ENCODE peak calls at places on chromosome 1, in ten cellular contexts. J, V, Z, F, H, Y, X, G, W and L are unnamed samples.

GRCh38 chr1:46246548-46247432 is 773 bp upstream of the RAD54L start:
- DNase-seq in J (peak), V (no peak), Z (no peak), F (peak), H (peak), Y (peak), X (peak), G (no peak), W (peak), L (peak)

GRCh38 chr1:29657816-29658215 is 421.5 kb downstream of the PTPRU start:
- DNase-seq in J (no peak), V (no peak), Z (no peak), F (no peak), H (no peak), Y (no peak), X (no peak), G (no peak), W (no peak), L (no peak)

GRCh38 chr1:111769517-111770146 is 13.9 kb downstream of the DDX20 start:
- DNase-seq in J (no peak), V (no peak), Z (peak), F (peak), H (peak), Y (no peak), X (no peak), G (no peak), W (peak), L (no peak)

GRCh38 chr1:206796984-206797402 is 24.7 kb upstream of the IL10 start:
- DNase-seq in J (no peak), V (no peak), Z (no peak), F (no peak), H (no peak), Y (no peak), X (no peak), G (no peak), W (no peak), L (no peak)

GRCh38 chr1:207847116-207847515 is 63.8 kb downstream of the CD34 start:
- DNase-seq in J (no peak), V (no peak), Z (no peak), F (no peak), H (peak), Y (no peak), X (no peak), G (no peak), W (no peak), L (no peak)

GRCh38 chr1:103171041-103171590 is 62.8 kb upstream of the COL11A1 start:
- DNase-seq in J (no peak), V (no peak), Z (no peak), F (peak), H (peak), Y (no peak), X (no peak), G (no peak), W (no peak), L (no peak)

GRCh38 chr1:236139495-236139894 is 2.8 kb upstream of the GPR137B start:
- DNase-seq in J (no peak), V (no peak), Z (no peak), F (no peak), H (no peak), Y (no peak), X (no peak), G (no peak), W (no peak), L (no peak)

GRCh38 chr1:55623339-55623738 is 408.2 kb upstream of the USP24 start:
- DNase-seq in J (peak), V (no peak), Z (peak), F (peak), H (peak), Y (peak), X (peak), G (no peak), W (no peak), L (no peak)

GRCh38 chr1:26787706-26788514 is at the start of gene PIGV:
- DNase-seq in J (peak), V (no peak), Z (peak), F (peak), H (peak), Y (peak), X (peak), G (no peak), W (peak), L (no peak)

GRCh38 chr1:58754683-58755467 is 29.0 kb downstream of the JUN start:
- DNase-seq in J (no peak), V (no peak), Z (no peak), F (no peak), H (no peak), Y (no peak), X (no peak), G (no peak), W (no peak), L (no peak)

GRCh38 chr1:20896824-20897223 is 109.7 kb upstream of the HP1BP3 start:
- DNase-seq in J (no peak), V (peak), Z (peak), F (no peak), H (peak), Y (no peak), X (no peak), G (no peak), W (no peak), L (peak)

GRCh38 chr1:17207046-17207445 is 2.1 kb downstream of the PADI1 start:
- DNase-seq in J (peak), V (no peak), Z (no peak), F (no peak), H (no peak), Y (no peak), X (no peak), G (no peak), W (no peak), L (no peak)

GRCh38 chr1:91406773-91407389 is 2.2 kb upstream of the HFM1 start:
- DNase-seq in J (no peak), V (no peak), Z (peak), F (peak), H (peak), Y (no peak), X (no peak), G (no peak), W (no peak), L (no peak)

GRCh38 chr1:32766328-32766972 is 50.7 kb downstream of the YARS1 start:
- DNase-seq in J (no peak), V (no peak), Z (no peak), F (no peak), H (no peak), Y (no peak), X (no peak), G (no peak), W (no peak), L (no peak)

GRCh38 chr1:38746966-38747600 is 112.5 kb downstream of the RRAGC start:
- DNase-seq in J (no peak), V (no peak), Z (no peak), F (no peak), H (no peak), Y (no peak), X (no peak), G (no peak), W (no peak), L (no peak)

GRCh38 chr1:14924455-14925325 is 228.9 kb upstream of the TMEM51 start:
- DNase-seq in J (no peak), V (no peak), Z (peak), F (peak), H (peak), Y (peak), X (peak), G (no peak), W (no peak), L (no peak)
- H3K4me3 ChIP-seq in J (peak), V (peak), Z (peak), F (peak), H (peak), Y (peak), X (peak), G (peak), W (peak), L (peak)

GRCh38 chr1:7256526-7256925 is 471.3 kb downstream of the CAMTA1 start:
- DNase-seq in J (no peak), V (no peak), Z (no peak), F (no peak), H (no peak), Y (no peak), X (no peak), G (no peak), W (no peak), L (no peak)
- H3K4me3 ChIP-seq in J (no peak), V (no peak), Z (no peak), F (no peak), H (no peak), Y (no peak), X (no peak), G (no peak), W (no peak), L (no peak)

GRCh38 chr1:226738421-226738994 is 574 bp downstream of the ITPKB start:
- DNase-seq in J (no peak), V (no peak), Z (peak), F (peak), H (peak), Y (peak), X (peak), G (no peak), W (no peak), L (no peak)

GRCh38 chr1:226735576-226735975 is 3.5 kb downstream of the ITPKB start:
- DNase-seq in J (peak), V (no peak), Z (no peak), F (no peak), H (no peak), Y (no peak), X (no peak), G (no peak), W (no peak), L (no peak)

GRCh38 chr1:226737819-226738420 is 1.2 kb downstream of the ITPKB start:
- DNase-seq in J (peak), V (no peak), Z (peak), F (peak), H (peak), Y (peak), X (peak), G (no peak), W (no peak), L (no peak)

GRCh38 chr1:226736001-226736907 is 2.8 kb downstream of the ITPKB start:
- DNase-seq in J (peak), V (no peak), Z (no peak), F (no peak), H (no peak), Y (peak), X (peak), G (no peak), W (no peak), L (no peak)

DNA sequence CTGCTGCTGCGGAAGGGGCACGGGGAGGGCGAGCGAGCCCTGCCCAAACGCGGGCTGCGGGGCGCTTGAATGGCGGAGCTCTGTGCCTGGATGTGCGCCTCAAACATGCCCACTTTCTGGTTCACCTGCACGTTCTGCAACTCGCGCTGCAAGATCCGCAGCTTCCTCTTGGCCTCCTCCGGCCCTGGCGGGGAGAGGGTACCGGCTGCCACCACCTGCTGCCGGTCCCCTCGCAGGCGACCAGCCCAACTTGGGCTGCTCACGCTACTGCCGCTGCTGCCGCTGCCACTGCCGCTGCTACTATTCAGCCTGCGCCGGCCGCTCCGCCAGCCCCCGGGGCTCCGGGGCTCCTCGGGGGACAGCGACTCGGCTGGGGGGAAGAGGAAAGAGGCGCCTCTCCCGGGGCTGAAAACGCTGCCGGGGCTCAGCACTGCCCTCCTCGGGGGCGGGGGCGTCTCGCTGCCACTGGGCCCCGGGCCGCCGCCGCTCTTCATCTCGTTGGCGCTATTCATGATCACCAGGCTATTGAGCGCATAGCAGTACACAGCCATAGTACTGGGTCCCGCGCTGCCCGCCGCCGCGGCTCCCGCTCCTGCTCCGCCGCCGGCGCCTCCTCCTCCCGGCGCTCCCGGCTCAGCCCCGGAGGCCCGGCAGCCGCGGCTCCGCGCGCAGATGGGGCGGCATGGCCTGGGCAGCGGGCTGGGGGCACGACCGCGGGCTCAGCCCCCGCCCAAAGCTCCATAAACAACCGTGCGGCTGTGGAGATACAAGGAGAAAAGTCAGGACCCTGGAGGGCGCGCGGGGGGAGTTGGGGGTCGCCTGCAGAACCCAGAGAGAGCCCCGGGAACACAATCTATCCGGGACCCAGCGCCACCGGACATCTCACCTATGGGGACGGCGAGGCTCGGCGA is 1.9 kb downstream of the ITPKB start:
- DNase-seq in J (peak), V (no peak), Z (peak), F (peak), H (peak), Y (peak), X (peak), G (no peak), W (no peak), L (no peak)
- H3K4me3 ChIP-seq in J (peak), V (peak), Z (peak), F (peak), H (peak), Y (peak), X (peak), G (peak), W (peak), L (peak)

DNA sequence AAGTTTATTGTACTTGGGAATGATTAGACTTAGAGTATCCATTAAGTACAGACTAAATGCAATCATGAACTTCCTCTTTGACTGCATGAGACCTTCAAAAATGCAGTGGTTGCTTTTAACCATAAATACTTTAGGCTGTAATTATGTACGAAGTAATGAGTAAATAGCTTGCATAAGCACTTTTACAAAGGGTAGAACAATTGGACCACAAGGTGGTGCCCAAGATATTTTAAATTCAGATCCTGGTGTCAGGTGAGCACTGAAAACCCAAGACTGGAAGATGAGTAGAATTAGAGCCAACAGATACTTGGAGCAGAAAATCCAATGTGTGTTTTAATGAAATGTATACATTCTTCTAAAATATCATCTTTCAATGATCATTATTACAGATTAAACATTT is 43.4 kb upstream of the RHOU start:
- DNase-seq in J (no peak), V (no peak), Z (peak), F (peak), H (peak), Y (no peak), X (no peak), G (no peak), W (no peak), L (peak)
- H3K4me3 ChIP-seq in J (no peak), V (no peak), Z (no peak), F (no peak), H (no peak), Y (no peak), X (no peak), G (no peak), W (no peak), L (no peak)

GRCh38 chr1:147579532-147580199 is 38.4 kb downstream of the BCL9 start:
- DNase-seq in J (no peak), V (no peak), Z (peak), F (peak), H (peak), Y (no peak), X (no peak), G (no peak), W (peak), L (peak)

GRCh38 chr1:147580200-147580557 is 38.9 kb downstream of the BCL9 start:
- DNase-seq in J (no peak), V (no peak), Z (peak), F (no peak), H (peak), Y (no peak), X (no peak), G (no peak), W (peak), L (no peak)

GRCh38 chr1:147581459-147581858 is 40.2 kb downstream of the BCL9 start:
- DNase-seq in J (no peak), V (no peak), Z (no peak), F (no peak), H (no peak), Y (no peak), X (no peak), G (no peak), W (no peak), L (no peak)

GRCh38 chr1:147580609-147581008 is 39.3 kb downstream of the BCL9 start:
- DNase-seq in J (no peak), V (no peak), Z (no peak), F (no peak), H (no peak), Y (no peak), X (no peak), G (no peak), W (no peak), L (no peak)

DNA sequence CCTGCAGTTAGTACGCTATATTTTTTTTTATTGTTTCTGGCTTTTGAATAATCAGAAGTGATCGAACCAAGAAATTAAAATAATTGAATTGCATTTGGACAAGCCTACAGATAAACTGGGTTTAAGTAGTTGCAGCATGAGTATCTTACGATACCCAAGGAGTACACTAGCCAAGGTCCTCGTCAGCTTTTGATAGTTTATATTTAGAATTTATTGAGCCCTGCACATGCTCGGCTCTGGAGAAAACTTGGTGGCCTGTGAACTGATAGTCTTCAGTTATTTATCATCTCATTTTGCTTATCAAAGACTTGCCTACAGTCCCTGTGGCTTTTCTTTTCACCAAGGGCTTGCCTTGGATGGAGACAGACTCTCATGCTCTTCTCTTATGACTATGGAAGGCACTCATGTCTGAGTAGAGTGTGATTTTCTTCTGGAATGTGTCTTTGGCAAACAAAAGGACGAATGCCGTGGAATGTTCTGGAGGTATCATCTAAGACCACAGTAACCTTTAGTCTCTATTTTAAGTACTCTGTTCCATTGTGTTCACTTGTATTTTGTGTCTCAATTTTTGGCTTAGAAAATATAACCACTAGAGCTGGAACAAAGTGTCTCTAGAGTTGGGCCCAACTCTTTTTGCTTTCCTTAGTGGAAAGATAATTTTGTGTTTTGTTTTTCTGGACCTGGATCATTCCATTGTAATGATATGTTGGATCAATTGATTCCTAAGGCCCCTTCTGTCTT is 35.9 kb downstream of the BCL9 start:
- DNase-seq in J (no peak), V (no peak), Z (no peak), F (no peak), H (no peak), Y (no peak), X (no peak), G (no peak), W (no peak), L (no peak)
- H3K4me3 ChIP-seq in J (no peak), V (no peak), Z (no peak), F (no peak), H (no peak), Y (no peak), X (no peak), G (no peak), W (no peak), L (no peak)

GRCh38 chr1:25223471-25223870 is 8.8 kb downstream of the SYF2 start:
- DNase-seq in J (no peak), V (no peak), Z (peak), F (no peak), H (peak), Y (no peak), X (no peak), G (no peak), W (no peak), L (no peak)
- H3K4me3 ChIP-seq in J (no peak), V (no peak), Z (no peak), F (no peak), H (no peak), Y (no peak), X (no peak), G (no peak), W (no peak), L (no peak)

GRCh38 chr1:167330601-167331293 is 110.1 kb downstream of the POU2F1 start:
- DNase-seq in J (no peak), V (no peak), Z (no peak), F (no peak), H (no peak), Y (no peak), X (no peak), G (no peak), W (no peak), L (no peak)
- H3K4me3 ChIP-seq in J (no peak), V (no peak), Z (no peak), F (no peak), H (no peak), Y (no peak), X (no peak), G (no peak), W (no peak), L (no peak)

GRCh38 chr1:183589836-183590224 is 429 bp downstream of the NCF2 start:
- DNase-seq in J (no peak), V (no peak), Z (no peak), F (no peak), H (no peak), Y (no peak), X (no peak), G (no peak), W (no peak), L (no peak)

GRCh38 chr1:183593356-183593755 is 3.1 kb upstream of the NCF2 start:
- DNase-seq in J (no peak), V (no peak), Z (no peak), F (no peak), H (no peak), Y (no peak), X (no peak), G (no peak), W (no peak), L (no peak)

GRCh38 chr1:183595537-183595936 is 5.3 kb upstream of the NCF2 start:
- DNase-seq in J (no peak), V (no peak), Z (no peak), F (no peak), H (no peak), Y (no peak), X (no peak), G (no peak), W (no peak), L (no peak)

GRCh38 chr1:183590225-183591191 is at the start of gene NCF2:
- DNase-seq in J (no peak), V (no peak), Z (no peak), F (no peak), H (no peak), Y (no peak), X (no peak), G (no peak), W (no peak), L (no peak)

DNA sequence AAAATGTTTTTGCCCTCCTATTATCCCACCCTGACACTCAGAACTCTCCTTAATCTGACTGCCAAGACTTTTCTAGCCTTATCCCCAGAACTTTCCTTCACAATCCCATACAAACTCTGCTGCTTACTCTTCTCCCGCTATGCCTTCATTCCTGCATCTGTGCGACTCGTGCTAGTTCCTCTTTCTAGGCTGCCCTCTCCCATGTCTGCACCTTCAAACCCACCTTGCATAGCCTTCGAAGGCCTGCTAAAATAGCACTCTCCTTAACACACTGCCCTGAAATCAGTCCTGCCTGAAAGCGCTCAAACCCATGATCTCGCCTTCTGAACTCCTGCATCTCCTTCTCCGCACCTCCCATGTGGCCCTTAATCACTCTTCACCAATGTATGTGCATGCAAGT is 2.5 kb upstream of the NCF2 start:
- DNase-seq in J (no peak), V (no peak), Z (no peak), F (no peak), H (no peak), Y (no peak), X (no peak), G (no peak), W (no peak), L (no peak)
- H3K4me3 ChIP-seq in J (no peak), V (no peak), Z (no peak), F (no peak), H (no peak), Y (no peak), X (no peak), G (no peak), W (no peak), L (no peak)